ENCODE peak calls at places on chromosomes 12 and 14, in eight cellular contexts. One of them, this sample, is unnamed.

GRCh38 chr14:61203059-61203753 is 77.9 kb downstream of the TMEM30B start:
- DNase-seq in mammary epithelial cell: no peak
- DNase-seq in GM23248: no peak
- DNase-seq in SK-N-SH: no peak
- DNase-seq in IMR-90: no peak
- DNase-seq in kidney: no peak
- DNase-seq in adipocyte: no peak
- DNase-seq in neuronal stem cell: no peak
- DNase-seq in this sample: no peak

GRCh38 chr14:101959277-101959676 is 5.1 kb upstream of the DYNC1H1 start:
- DNase-seq in GM23248: no peak
- DNase-seq in SK-N-SH: no peak
- DNase-seq in IMR-90: no peak
- DNase-seq in adipocyte: no peak
- DNase-seq in mammary epithelial cell: no peak
- DNase-seq in kidney: no peak
- DNase-seq in neuronal stem cell: no peak
- DNase-seq in this sample: no peak

GRCh38 chr14:88228519-88229236 is 94.4 kb downstream of the KCNK10 start:
- DNase-seq in kidney: no peak
- DNase-seq in mammary epithelial cell: peak; percentile 52
- DNase-seq in neuronal stem cell: no peak
- DNase-seq in adipocyte: no peak
- DNase-seq in SK-N-SH: no peak
- DNase-seq in IMR-90: no peak
- DNase-seq in GM23248: peak; percentile 39
- DNase-seq in this sample: no peak

GRCh38 chr12:24200013-24200412 is 250.5 kb upstream of the SOX5 start:
- DNase-seq in SK-N-SH: no peak
- DNase-seq in adipocyte: no peak
- DNase-seq in GM23248: no peak
- DNase-seq in IMR-90: no peak
- DNase-seq in neuronal stem cell: no peak
- DNase-seq in kidney: no peak
- DNase-seq in mammary epithelial cell: no peak
- DNase-seq in this sample: no peak

GRCh38 chr14:80959448-80960006 is 4.1 kb downstream of the TSHR start:
- DNase-seq in IMR-90: no peak
- DNase-seq in adipocyte: no peak
- DNase-seq in GM23248: no peak
- DNase-seq in kidney: no peak
- DNase-seq in SK-N-SH: no peak
- DNase-seq in neuronal stem cell: no peak
- DNase-seq in mammary epithelial cell: no peak
- DNase-seq in this sample: peak; percentile 89

GRCh38 chr12:120453977-120454376 is 7.7 kb downstream of the GATC start:
- DNase-seq in neuronal stem cell: no peak
- DNase-seq in IMR-90: peak; percentile 19
- DNase-seq in GM23248: peak; percentile 63
- DNase-seq in kidney: no peak
- DNase-seq in SK-N-SH: peak; percentile 68
- DNase-seq in mammary epithelial cell: peak; percentile 18
- DNase-seq in adipocyte: peak; percentile 47
- DNase-seq in this sample: peak; percentile 36

GRCh38 chr12:41563044-41563443 is 374.9 kb downstream of the PDZRN4 start:
- DNase-seq in GM23248: no peak
- DNase-seq in IMR-90: no peak
- DNase-seq in SK-N-SH: no peak
- DNase-seq in kidney: no peak
- DNase-seq in neuronal stem cell: no peak
- DNase-seq in mammary epithelial cell: no peak
- DNase-seq in adipocyte: no peak
- DNase-seq in this sample: no peak

GRCh38 chr12:106282457-106283097 is 20.0 kb upstream of the TCP11L2 start:
- DNase-seq in IMR-90: peak; percentile 55
- DNase-seq in neuronal stem cell: peak; percentile 35
- DNase-seq in kidney: no peak
- DNase-seq in GM23248: peak; percentile 77
- DNase-seq in adipocyte: peak; percentile 53
- DNase-seq in mammary epithelial cell: peak; percentile 63
- DNase-seq in SK-N-SH: peak; percentile 58
- DNase-seq in this sample: peak; percentile 18

GRCh38 chr14:95218472-95219193 is 61.3 kb upstream of the DICER1 start:
- DNase-seq in IMR-90: no peak
- DNase-seq in SK-N-SH: no peak
- DNase-seq in neuronal stem cell: no peak
- DNase-seq in mammary epithelial cell: no peak
- DNase-seq in GM23248: no peak
- DNase-seq in adipocyte: no peak
- DNase-seq in kidney: no peak
- DNase-seq in this sample: no peak
- H3K36me3 ChIP-seq in IMR-90: no peaks in the 10 kb centered on the region
- H3K36me3 ChIP-seq in SK-N-SH: no peaks in the 10 kb centered on the region
- H3K36me3 ChIP-seq in neuronal stem cell: no peaks in the 10 kb centered on the region
- H3K36me3 ChIP-seq in mammary epithelial cell: peaks cover 4% of the 10 kb centered on the region
- H3K36me3 ChIP-seq in GM23248: no peaks in the 10 kb centered on the region
- H3K36me3 ChIP-seq in adipocyte: peaks cover 14% of the 10 kb centered on the region
- H3K36me3 ChIP-seq in kidney: peaks cover 11% of the 10 kb centered on the region
- H3K36me3 ChIP-seq in this sample: no peaks in the 10 kb centered on the region

DNA sequence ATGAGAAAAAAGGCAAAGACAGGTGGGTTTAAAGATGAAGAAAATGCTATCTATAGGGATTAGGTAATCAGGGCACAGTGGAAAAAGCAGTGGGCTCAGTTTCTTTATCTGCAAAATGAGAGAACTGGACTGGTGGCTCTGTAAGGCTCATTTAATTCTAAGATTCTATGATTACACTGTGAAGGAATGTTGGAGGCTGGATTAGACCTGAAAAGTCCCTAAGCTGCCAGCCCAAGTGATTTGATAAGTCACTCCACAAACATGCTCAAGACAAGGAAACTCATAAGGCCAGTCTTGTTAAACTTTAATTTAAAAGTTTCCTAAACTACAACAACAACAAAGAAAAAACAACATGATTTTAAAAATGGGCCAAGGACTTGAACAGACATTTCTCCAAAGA is 75.1 kb downstream of the DCAF5 start:
- DNase-seq in GM23248: peak; percentile 94
- DNase-seq in kidney: no peak
- DNase-seq in adipocyte: peak; percentile 86
- DNase-seq in SK-N-SH: no peak
- DNase-seq in mammary epithelial cell: peak; percentile 80
- DNase-seq in IMR-90: peak; percentile 92
- DNase-seq in neuronal stem cell: no peak
- DNase-seq in this sample: no peak
- H3K9ac ChIP-seq in GM23248: peak overlapping the region; percentile 64
- H3K9ac ChIP-seq in kidney: no peak overlapping the region
- H3K9ac ChIP-seq in adipocyte: no peak overlapping the region
- H3K9ac ChIP-seq in SK-N-SH: peak overlapping the region; percentile 62
- H3K9ac ChIP-seq in mammary epithelial cell: no peak overlapping the region
- H3K9ac ChIP-seq in IMR-90: no peak overlapping the region
- H3K9ac ChIP-seq in neuronal stem cell: no peak overlapping the region
- H3K9ac ChIP-seq in this sample: no peak overlapping the region

DNA sequence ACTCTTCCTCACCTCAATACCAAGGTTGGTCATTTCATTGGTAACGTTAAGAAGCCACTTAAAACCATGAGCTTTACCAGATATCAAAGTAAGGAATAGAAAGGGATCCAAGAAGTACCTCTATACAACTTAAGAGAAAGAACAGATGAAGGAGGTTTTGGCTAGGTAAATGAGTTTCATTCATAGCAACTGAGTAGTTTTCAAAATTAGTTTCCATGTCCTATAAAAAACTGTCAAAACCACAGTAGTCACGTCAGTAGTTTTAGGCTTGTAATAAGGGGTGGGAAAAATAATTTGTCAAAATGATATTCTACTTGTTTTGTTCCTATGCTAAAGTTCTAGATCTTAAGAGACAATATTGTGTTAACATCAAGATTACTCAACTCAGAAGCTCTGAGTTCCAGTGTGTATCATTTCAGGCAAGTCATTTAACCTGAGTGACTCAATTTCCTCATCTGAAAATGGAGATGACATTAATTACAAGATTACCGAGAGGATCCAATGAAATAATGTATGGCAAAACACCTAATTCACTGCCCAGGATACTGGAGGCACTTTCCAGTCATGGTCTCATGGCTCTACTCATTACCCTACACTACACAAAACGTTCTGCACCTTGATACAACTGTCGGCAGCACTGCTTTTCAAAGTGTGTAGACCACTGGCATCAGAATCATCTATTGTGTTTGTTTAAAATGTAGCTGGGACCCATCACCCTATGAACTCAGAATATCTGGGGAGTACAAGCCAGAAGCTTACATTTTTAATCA is 24.1 kb upstream of the SLC6A13 start:
- DNase-seq in adipocyte: no peak
- DNase-seq in mammary epithelial cell: no peak
- DNase-seq in GM23248: no peak
- DNase-seq in IMR-90: no peak
- DNase-seq in kidney: no peak
- DNase-seq in SK-N-SH: no peak
- DNase-seq in neuronal stem cell: no peak
- DNase-seq in this sample: no peak
- H3K36me3 ChIP-seq in adipocyte: peaks cover 39% of the 10 kb centered on the region
- H3K36me3 ChIP-seq in mammary epithelial cell: peaks cover 9% of the 10 kb centered on the region
- H3K36me3 ChIP-seq in GM23248: peaks cover 20% of the 10 kb centered on the region
- H3K36me3 ChIP-seq in IMR-90: peaks cover 16% of the 10 kb centered on the region
- H3K36me3 ChIP-seq in kidney: peaks cover 17% of the 10 kb centered on the region
- H3K36me3 ChIP-seq in SK-N-SH: peaks cover 71% of the 10 kb centered on the region
- H3K36me3 ChIP-seq in neuronal stem cell: peaks cover 6% of the 10 kb centered on the region
- H3K36me3 ChIP-seq in this sample: peaks cover 84% of the 10 kb centered on the region

DNA sequence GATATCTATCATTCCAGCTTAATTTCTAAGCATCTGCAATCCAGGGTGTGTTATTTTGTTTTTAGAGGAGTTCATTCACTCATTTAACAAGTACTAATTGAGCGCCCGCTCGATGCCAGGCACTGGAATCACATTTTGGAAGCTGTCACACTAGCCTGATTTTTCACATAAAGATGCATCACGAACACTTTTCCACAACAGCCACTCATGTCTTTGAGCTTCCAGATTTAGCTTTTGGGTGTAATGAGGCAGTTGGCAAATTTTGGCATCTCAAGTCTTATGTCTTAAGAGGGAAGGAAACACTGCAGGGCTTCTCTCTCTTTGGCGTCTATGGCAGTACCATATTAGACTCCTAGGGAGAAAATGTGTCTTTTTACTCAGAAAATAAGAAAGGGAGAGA is 14.0 kb downstream of the NRXN3 start:
- DNase-seq in adipocyte: no peak
- DNase-seq in SK-N-SH: no peak
- DNase-seq in IMR-90: no peak
- DNase-seq in GM23248: no peak
- DNase-seq in kidney: no peak
- DNase-seq in neuronal stem cell: no peak
- DNase-seq in mammary epithelial cell: no peak
- DNase-seq in this sample: no peak
- H3K9ac ChIP-seq in adipocyte: no peak overlapping the region
- H3K9ac ChIP-seq in SK-N-SH: no peak overlapping the region
- H3K9ac ChIP-seq in IMR-90: no peak overlapping the region
- H3K9ac ChIP-seq in GM23248: no peak overlapping the region
- H3K9ac ChIP-seq in kidney: no peak overlapping the region
- H3K9ac ChIP-seq in neuronal stem cell: no peak overlapping the region
- H3K9ac ChIP-seq in mammary epithelial cell: no peak overlapping the region
- H3K9ac ChIP-seq in this sample: no peak overlapping the region

GRCh38 chr12:26116829-26117228 is 8.0 kb downstream of the BHLHE41 start:
- DNase-seq in neuronal stem cell: no peak
- DNase-seq in mammary epithelial cell: peak; percentile 50
- DNase-seq in IMR-90: no peak
- DNase-seq in adipocyte: peak; percentile 65
- DNase-seq in SK-N-SH: no peak
- DNase-seq in GM23248: peak; percentile 51
- DNase-seq in kidney: no peak
- DNase-seq in this sample: no peak

GRCh38 chr12:26119391-26119981 is 5.4 kb downstream of the BHLHE41 start:
- DNase-seq in SK-N-SH: peak; percentile 56
- DNase-seq in kidney: no peak
- DNase-seq in mammary epithelial cell: peak; percentile 68
- DNase-seq in IMR-90: peak; percentile 78
- DNase-seq in neuronal stem cell: no peak
- DNase-seq in GM23248: peak; percentile 83
- DNase-seq in adipocyte: peak; percentile 88
- DNase-seq in this sample: no peak

GRCh38 chr12:26120561-26121274 is 4.1 kb downstream of the BHLHE41 start:
- DNase-seq in neuronal stem cell: no peak
- DNase-seq in GM23248: peak; percentile 6
- DNase-seq in kidney: no peak
- DNase-seq in adipocyte: peak; percentile 26
- DNase-seq in SK-N-SH: no peak
- DNase-seq in mammary epithelial cell: peak; percentile 61
- DNase-seq in IMR-90: no peak
- DNase-seq in this sample: no peak

GRCh38 chr12:26117321-26117720 is 7.5 kb downstream of the BHLHE41 start:
- DNase-seq in neuronal stem cell: no peak
- DNase-seq in adipocyte: no peak
- DNase-seq in mammary epithelial cell: no peak
- DNase-seq in kidney: no peak
- DNase-seq in GM23248: no peak
- DNase-seq in SK-N-SH: no peak
- DNase-seq in IMR-90: no peak
- DNase-seq in this sample: no peak

GRCh38 chr12:26118356-26118755 is 6.5 kb downstream of the BHLHE41 start:
- DNase-seq in kidney: no peak
- DNase-seq in IMR-90: no peak
- DNase-seq in SK-N-SH: no peak
- DNase-seq in neuronal stem cell: no peak
- DNase-seq in mammary epithelial cell: no peak
- DNase-seq in adipocyte: no peak
- DNase-seq in GM23248: no peak
- DNase-seq in this sample: no peak
- H3K36me3 ChIP-seq in kidney: no peaks in the 10 kb centered on the region
- H3K36me3 ChIP-seq in IMR-90: no peaks in the 10 kb centered on the region
- H3K36me3 ChIP-seq in SK-N-SH: no peaks in the 10 kb centered on the region
- H3K36me3 ChIP-seq in neuronal stem cell: no peaks in the 10 kb centered on the region
- H3K36me3 ChIP-seq in mammary epithelial cell: no peaks in the 10 kb centered on the region
- H3K36me3 ChIP-seq in adipocyte: no peaks in the 10 kb centered on the region
- H3K36me3 ChIP-seq in GM23248: no peaks in the 10 kb centered on the region
- H3K36me3 ChIP-seq in this sample: no peaks in the 10 kb centered on the region

DNA sequence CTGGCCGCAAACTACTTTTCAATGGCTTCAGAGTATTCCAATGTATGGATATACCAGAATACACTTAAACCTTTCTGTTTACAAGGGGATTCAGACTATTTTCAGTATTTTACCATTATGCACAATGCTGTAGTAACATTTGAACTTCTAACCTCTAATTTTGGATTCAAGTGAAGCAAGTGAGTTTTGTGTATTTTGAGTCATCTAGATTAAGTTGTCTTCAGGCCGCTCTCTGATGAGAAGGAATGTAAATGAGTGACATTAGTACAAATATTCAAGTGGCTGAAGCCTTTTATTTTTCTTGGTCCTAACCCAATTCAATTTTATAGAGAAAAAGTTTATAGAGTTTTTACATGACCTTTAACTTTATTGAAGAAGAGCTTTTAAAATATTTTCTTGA is 125.6 kb downstream of the PDE3A start:
- DNase-seq in GM23248: peak; percentile 37
- DNase-seq in mammary epithelial cell: no peak
- DNase-seq in kidney: no peak
- DNase-seq in SK-N-SH: no peak
- DNase-seq in neuronal stem cell: no peak
- DNase-seq in adipocyte: peak; percentile 60
- DNase-seq in IMR-90: peak; percentile 40
- DNase-seq in this sample: no peak
- H3K9ac ChIP-seq in GM23248: no peak overlapping the region
- H3K9ac ChIP-seq in mammary epithelial cell: no peak overlapping the region
- H3K9ac ChIP-seq in kidney: no peak overlapping the region
- H3K9ac ChIP-seq in SK-N-SH: peak overlapping the region; percentile 37
- H3K9ac ChIP-seq in neuronal stem cell: no peak overlapping the region
- H3K9ac ChIP-seq in adipocyte: no peak overlapping the region
- H3K9ac ChIP-seq in IMR-90: no peak overlapping the region
- H3K9ac ChIP-seq in this sample: no peak overlapping the region

This sample was measured in DND-41.